ENCODE peak calls at places on chromosomes 4 and X, in ten cellular contexts. P is mesothelial cell of epicardium, J is cardiac muscle cell, M is HFF-Myc, H is brain microvascular endothelial cell, W is epithelial cell of esophagus, A is endothelial cell, N is Caco-2, O is mammary epithelial cell, U is NB4. Q is an unnamed sample.

GRCh38 chr4:40526741-40527140 is 102.9 kb downstream of the RBM47 start:
- DNase-seq in P (no peak), J (no peak), A (no peak), W (no peak), N (no peak), M (no peak), O (no peak), U (no peak), H (no peak), Q (no peak)

GRCh38 chrX:124212622-124213021 is 119.8 kb upstream of the TEX13D start:
- DNase-seq in A (no peak), W (peak; percentile 13), J (no peak), M (no peak), O (peak; percentile 23), H (no peak), N (no peak), U (peak; percentile 86), P (no peak), Q (peak; percentile 60)

GRCh38 chrX:15202458-15203177 is 67.3 kb downstream of the ASB9 start:
- DNase-seq in P (no peak), U (no peak), J (no peak), O (peak; percentile 68), M (peak; percentile 5), W (no peak), H (no peak), A (no peak), N (no peak), Q (peak; percentile 13)

GRCh38 chr4:7041851-7042696 is 1.1 kb upstream of the TADA2B start:
- DNase-seq in W (peak; percentile 47), O (no peak), M (no peak), P (no peak), J (no peak), H (no peak), N (no peak), U (peak; percentile 86), A (peak; percentile 63), Q (peak; percentile 34)

GRCh38 chr4:81732980-81733379 is 261.3 kb upstream of the RASGEF1B start:
- DNase-seq in A (no peak), P (no peak), O (no peak), M (no peak), H (no peak), N (peak; percentile 10), U (no peak), J (no peak), W (no peak), Q (no peak)

GRCh38 chrX:45517090-45517973 is 316.7 kb upstream of the DIPK2B start:
- DNase-seq in H (peak; percentile 45), J (peak; percentile 47), U (peak; percentile 39), O (peak; percentile 70), M (no peak), W (peak; percentile 67), P (no peak), A (no peak), N (no peak), Q (no peak)

GRCh38 chrX:57453901-57454300 is 137.9 kb upstream of the ZXDB start:
- DNase-seq in N (peak; percentile 5), M (no peak), U (peak; percentile 53), O (peak; percentile 13), J (peak; percentile 8), A (peak; percentile 5), W (peak; percentile 53), P (no peak), H (no peak), Q (peak; percentile 15)

GRCh38 chr4:108926058-108926457 is 163.2 kb upstream of the ETNPPL start:
- DNase-seq in H (peak; percentile 8), N (no peak), U (peak; percentile 10), P (no peak), J (peak; percentile 53), M (peak; percentile 12), W (peak; percentile 2), A (no peak), O (no peak), Q (no peak)

GRCh38 chrX:37755073-37755472 is 24.8 kb upstream of the CYBB start:
- DNase-seq in W (no peak), O (no peak), N (no peak), P (no peak), J (no peak), M (no peak), U (peak; percentile 92), A (no peak), H (no peak), Q (peak; percentile 30)

GRCh38 chr4:45741897-45742296 is 382.0 kb downstream of the GABRG1 start:
- DNase-seq in H (no peak), O (peak; percentile 5), M (no peak), U (peak; percentile 2), J (no peak), P (no peak), W (no peak), A (no peak), N (peak; percentile 2), Q (no peak)

GRCh38 chrX:130108647-130109428 is 1.5 kb downstream of the ELF4 start:
- DNase-seq in O (peak; percentile 45), M (no peak), P (no peak), A (no peak), H (no peak), U (peak; percentile 82), W (peak; percentile 45), J (no peak), N (peak; percentile 58), Q (peak; percentile 62)

GRCh38 chr4:185890196-185890595 is 78.2 kb upstream of the SORBS2 start:
- DNase-seq in J (no peak), O (no peak), P (no peak), N (no peak), U (no peak), A (no peak), W (no peak), H (no peak), M (no peak), Q (no peak)

GRCh38 chrX:70087857-70088256 is 25.6 kb downstream of the OTUD6A start:
- DNase-seq in W (peak; percentile 40), M (no peak), P (no peak), H (peak; percentile 9), O (no peak), A (no peak), N (no peak), U (no peak), J (peak; percentile 58), Q (no peak)

GRCh38 chrX:102339312-102340298 is 92.6 kb downstream of the NXF2 start:
- DNase-seq in J (no peak), M (no peak), U (peak; percentile 1), W (no peak), P (no peak), N (no peak), O (no peak), H (no peak), A (no peak), Q (peak; percentile 2)

GRCh38 chr4:51842167-51842553 is 793 bp upstream of the DCUN1D4 start:
- DNase-seq in P (no peak), M (no peak), U (no peak), W (no peak), O (no peak), J (peak; percentile 42), N (peak; percentile 7), H (no peak), A (no peak), Q (peak; percentile 14)

GRCh38 chr4:10625130-10625529 is 59.4 kb downstream of the CLNK start:
- DNase-seq in N (peak; percentile 5), O (no peak), M (no peak), U (no peak), W (no peak), A (no peak), J (no peak), P (no peak), H (no peak), Q (no peak)

GRCh38 chrX:12946838-12947544 is 27.9 kb upstream of the TMSB4X start:
- DNase-seq in H (peak; percentile 85), O (peak; percentile 95), U (peak; percentile 84), A (peak; percentile 74), P (peak; percentile 72), J (peak; percentile 92), M (no peak), N (peak; percentile 81), W (peak; percentile 90), Q (peak; percentile 83)

GRCh38 chrX:7147431-7147977 is at the start of gene STS:
- DNase-seq in M (no peak), U (peak; percentile 58), W (peak; percentile 9), A (peak; percentile 18), P (peak; percentile 69), J (peak; percentile 46), H (no peak), N (peak; percentile 30), O (peak; percentile 27), Q (peak; percentile 30)

GRCh38 chr4:169010125-169011023 is at the start of gene CBR4:
- DNase-seq in W (peak; percentile 99), A (peak; percentile 90), N (peak; percentile 94), P (peak; percentile 92), O (peak; percentile 98), M (peak; percentile 90), U (peak; percentile 98), J (peak; percentile 99), H (peak; percentile 99), Q (peak; percentile 98)
- TF ChIP-seq CTCF in W (peak; percentile 43), A (peak; percentile 20), N (peak; percentile 23), P (peak; percentile 50), O (peak; percentile 15), M (peak; percentile 15), U (peak; percentile 2), J (peak; percentile 31), H (peak; percentile 52), Q (peak; percentile 8)

GRCh38 chr4:18934197-18934596 is 912.6 kb upstream of the LCORL start:
- DNase-seq in O (peak; percentile 2), A (no peak), J (no peak), M (no peak), P (no peak), U (peak; percentile 7), N (no peak), H (no peak), W (peak; percentile 37), Q (no peak)
- TF ChIP-seq CTCF in O (peak; percentile 17), A (no peak), J (no peak), M (no peak), P (no peak), U (no peak), N (no peak), H (no peak), W (peak; percentile 15), Q (no peak)

DNA sequence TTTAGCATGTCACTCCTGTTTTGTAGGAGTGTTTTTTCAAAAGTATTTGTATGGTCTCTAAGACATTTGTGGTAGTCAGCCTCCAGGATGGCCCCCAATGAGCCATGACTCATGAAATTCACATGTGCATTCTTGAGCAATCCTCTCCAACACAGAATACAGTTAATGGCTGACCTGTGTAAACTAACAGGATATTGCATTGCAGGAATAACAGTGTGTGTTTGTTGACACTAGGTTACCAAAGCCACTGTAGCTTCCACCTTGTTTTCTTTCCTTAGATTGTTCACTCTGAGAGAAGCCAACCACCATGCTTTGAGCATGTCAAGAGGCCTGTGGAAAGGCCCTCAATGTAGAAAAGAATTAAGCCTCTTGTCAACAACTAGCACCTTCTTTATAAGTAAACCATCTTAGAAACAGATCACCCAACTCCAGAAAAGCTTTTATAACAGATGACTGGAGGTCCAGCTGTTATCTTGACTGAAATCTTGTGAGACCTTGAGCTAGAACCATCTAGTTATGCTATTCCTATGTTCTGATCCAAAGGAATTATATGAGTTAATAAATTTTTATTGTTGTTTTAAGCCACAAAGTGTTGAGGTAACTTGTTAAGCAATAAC is 28.5 kb downstream of the TBCK start:
- DNase-seq in M (peak; percentile 75), P (no peak), H (peak; percentile 93), N (peak; percentile 61), W (peak; percentile 85), A (peak; percentile 35), O (peak; percentile 82), J (peak; percentile 84), U (peak; percentile 80), Q (no peak)
- TF ChIP-seq CTCF in M (no peak), P (no peak), H (no peak), N (no peak), W (no peak), A (no peak), O (no peak), J (no peak), U (no peak), Q (no peak)

GRCh38 chr4:154332681-154333421 is 158.7 kb downstream of the DCHS2 start:
- DNase-seq in N (no peak), A (peak; percentile 35), W (peak; percentile 21), P (no peak), M (no peak), U (no peak), J (peak; percentile 26), O (no peak), H (peak; percentile 9), Q (peak; percentile 77)
- TF ChIP-seq CTCF in N (no peak), A (no peak), W (no peak), P (no peak), M (no peak), U (no peak), J (no peak), O (no peak), H (no peak), Q (no peak)